ENCODE peak calls at places on chromosomes 7 and 10, in six cellular contexts. A is posterior vena cava, L is cerebellar cortex, G is endothelial cell, W is aorta, M is progenitor cell of endocrine pancreas. E is an unnamed sample.
A peak's percentile ranks its signal among the peaks of the same experiment; 100 is the strongest.

GRCh38 chr10:18599392-18599791 is 52.0 kb downstream of the NSUN6 start:
- DNase-seq in A (no peak), M (no peak), W (no peak), G (no peak), L (no peak), E (no peak)

GRCh38 chr10:133114726-133115452 is 27.2 kb downstream of the ADGRA1 start:
- DNase-seq in G (no peak), A (peak; percentile 50), M (no peak), L (no peak), W (no peak), E (no peak)

GRCh38 chr10:92238062-92238585 is 52.8 kb downstream of the CPEB3 start:
- DNase-seq in G (no peak), M (no peak), A (no peak), L (peak; percentile 56), W (no peak), E (no peak)

GRCh38 chr10:114541081-114541833 is 116.8 kb downstream of the ABLIM1 start:
- DNase-seq in L (no peak), W (no peak), M (no peak), G (no peak), A (peak; percentile 85), E (no peak)

GRCh38 chr7:142365410-142365842 is 107.6 kb upstream of the PRSS58 start:
- DNase-seq in L (no peak), G (no peak), A (no peak), M (no peak), W (no peak), E (no peak)

GRCh38 chr7:155342313-155342712 is 44.6 kb downstream of the INSIG1 start:
- DNase-seq in G (no peak), L (no peak), A (no peak), M (no peak), W (peak; percentile 55), E (no peak)

GRCh38 chr10:97518601-97519043 is 19.9 kb downstream of the UBTD1 start:
- DNase-seq in G (no peak), A (no peak), L (no peak), M (no peak), W (no peak), E (no peak)

GRCh38 chr7:100090527-100091410 is 2.0 kb downstream of the COPS6 start:
- DNase-seq in M (no peak), L (no peak), A (no peak), W (no peak), G (no peak), E (no peak)

GRCh38 chr7:29005829-29006228 is 47.7 kb upstream of the TRIL start:
- DNase-seq in L (no peak), G (no peak), M (no peak), A (no peak), W (no peak), E (no peak)

E was measured in HS-5.